ENCODE peak calls at places on chromosome X, in six cellular contexts. A is astrocyte of the cerebellum, U is HCT116, Z is endodermal cell, Q is GM06990, T is breast epithelium. V is an unnamed sample.

GRCh38 chrX:4435905-4436304 is 722.5 kb upstream of the PRKX start:
- DNase-seq in A (no peak), U (no peak), Z (no peak), Q (no peak), T (no peak), V (no peak)

GRCh38 chrX:114774691-114775090 is 190.8 kb downstream of the HTR2C start:
- DNase-seq in A (no peak), U (no peak), Z (peak; percentile 71), Q (no peak), T (no peak), V (no peak)

GRCh38 chrX:46837543-46838481 is 969 bp downstream of the RP2 start:
- DNase-seq in A (no peak), U (no peak), Z (no peak), Q (no peak), T (no peak), V (no peak)

GRCh38 chrX:45712067-45712466 is 511.4 kb upstream of the DIPK2B start:
- DNase-seq in A (no peak), U (no peak), Z (no peak), Q (no peak), T (no peak), V (no peak)

GRCh38 chrX:13078739-13079444 is 34.5 kb upstream of the FAM9C start:
- DNase-seq in A (peak; percentile 57), U (no peak), Z (no peak), Q (no peak), T (no peak), V (peak; percentile 68)

GRCh38 chrX:49272426-49272825 is 2.8 kb downstream of the PPP1R3F start:
- DNase-seq in A (no peak), U (no peak), Z (no peak), Q (no peak), T (no peak), V (no peak)

GRCh38 chrX:12791253-12792228 is at the start of gene PRPS2:
- DNase-seq in A (no peak), U (no peak), Z (peak; percentile 84), Q (peak; percentile 68), T (peak; percentile 55), V (no peak)

GRCh38 chrX:100895365-100896075 is 21.4 kb upstream of the NOX1 start:
- DNase-seq in A (peak; percentile 6), U (peak; percentile 26), Z (peak; percentile 72), Q (peak; percentile 15), T (no peak), V (no peak)

GRCh38 chrX:69179380-69179911 is 14.2 kb upstream of the PJA1 start:
- DNase-seq in A (no peak), U (no peak), Z (peak; percentile 70), Q (no peak), T (no peak), V (no peak)

GRCh38 chrX:26262121-26262523 is 46.2 kb downstream of the MAGEB5 start:
- DNase-seq in A (peak; percentile 4), U (no peak), Z (no peak), Q (no peak), T (no peak), V (no peak)

GRCh38 chrX:85859426-85859825 is 187.9 kb downstream of the CHM start:
- DNase-seq in A (no peak), U (no peak), Z (no peak), Q (no peak), T (no peak), V (no peak)

GRCh38 chrX:129249563-129249962 is 273.7 kb downstream of the SMARCA1 start:
- DNase-seq in A (no peak), U (no peak), Z (no peak), Q (no peak), T (no peak), V (no peak)

GRCh38 chrX:42102586-42103282 is 179.4 kb upstream of the CASK start:
- DNase-seq in A (peak; percentile 9), U (no peak), Z (no peak), Q (no peak), T (no peak), V (no peak)

GRCh38 chrX:132532955-132533354 is 44.1 kb upstream of the MBNL3 start:
- DNase-seq in A (no peak), U (no peak), Z (no peak), Q (no peak), T (no peak), V (no peak)

GRCh38 chrX:46574337-46574940 is 874 bp downstream of the CHST7 start:
- DNase-seq in A (no peak), U (no peak), Z (peak; percentile 67), Q (peak; percentile 69), T (no peak), V (no peak)

GRCh38 chrX:109619816-109620215 is 5.2 kb downstream of the KCNE5 start:
- DNase-seq in A (no peak), U (no peak), Z (no peak), Q (no peak), T (no peak), V (no peak)

GRCh38 chrX:68429216-68429615 is 4.1 kb downstream of the OPHN1 start:
- DNase-seq in A (no peak), U (no peak), Z (no peak), Q (no peak), T (no peak), V (no peak)

GRCh38 chrX:35380808-35381700 is 417.1 kb upstream of the MAGEB16 start:
- DNase-seq in A (no peak), U (no peak), Z (no peak), Q (no peak), T (no peak), V (no peak)

GRCh38 chrX:65821721-65822496 is 154.5 kb downstream of the MSN start:
- DNase-seq in A (no peak), U (no peak), Z (no peak), Q (peak; percentile 45), T (no peak), V (no peak)

GRCh38 chrX:147894332-147894870 is 17.3 kb upstream of the FMR1 start:
- DNase-seq in A (no peak), U (no peak), Z (no peak), Q (no peak), T (no peak), V (no peak)

GRCh38 chrX:71545364-71545763 is 12.5 kb downstream of the OGT start:
- DNase-seq in A (no peak), U (no peak), Z (no peak), Q (no peak), T (no peak), V (no peak)

GRCh38 chrX:134537179-134537945 is 77.4 kb downstream of the HPRT1 start:
- DNase-seq in A (no peak), U (peak; percentile 31), Z (no peak), Q (no peak), T (no peak), V (no peak)

GRCh38 chrX:84248226-84248625 is 60.2 kb upstream of the RPS6KA6 start:
- DNase-seq in A (no peak), U (no peak), Z (no peak), Q (no peak), T (no peak), V (peak; percentile 2)

GRCh38 chrX:71067727-71068051 is 445 bp downstream of the SNX12 start:
- DNase-seq in A (no peak), U (no peak), Z (no peak), Q (no peak), T (no peak), V (no peak)

DNA sequence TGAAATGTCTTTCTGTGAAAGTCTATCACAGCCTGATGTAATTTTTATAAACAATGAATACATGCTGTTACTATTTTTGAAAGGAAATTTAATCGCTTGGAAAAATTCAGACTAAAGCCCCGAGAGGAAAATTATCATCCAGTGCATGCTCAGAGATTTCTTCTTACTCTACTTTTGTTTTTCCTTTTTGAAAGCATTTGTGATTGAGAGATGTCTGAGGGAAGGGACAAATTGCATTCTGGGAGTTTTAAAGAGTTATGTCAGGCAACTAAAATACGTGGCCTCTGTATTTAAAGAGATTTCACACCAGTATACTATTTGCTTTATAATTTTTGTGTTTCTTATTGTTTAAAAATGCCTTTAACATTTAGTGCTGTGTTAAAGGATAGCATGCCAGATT is 1.4 kb upstream of the ZFX start:
- DNase-seq in A (no peak), U (no peak), Z (no peak), Q (no peak), T (no peak), V (no peak)
- H3K4me3 ChIP-seq in A (no peak overlapping the region), U (peak overlapping the region; percentile 76), Z (peak overlapping the region; percentile 74), Q (peak overlapping the region; percentile 72), T (peak overlapping the region; percentile 83), V (no peak overlapping the region)

DNA sequence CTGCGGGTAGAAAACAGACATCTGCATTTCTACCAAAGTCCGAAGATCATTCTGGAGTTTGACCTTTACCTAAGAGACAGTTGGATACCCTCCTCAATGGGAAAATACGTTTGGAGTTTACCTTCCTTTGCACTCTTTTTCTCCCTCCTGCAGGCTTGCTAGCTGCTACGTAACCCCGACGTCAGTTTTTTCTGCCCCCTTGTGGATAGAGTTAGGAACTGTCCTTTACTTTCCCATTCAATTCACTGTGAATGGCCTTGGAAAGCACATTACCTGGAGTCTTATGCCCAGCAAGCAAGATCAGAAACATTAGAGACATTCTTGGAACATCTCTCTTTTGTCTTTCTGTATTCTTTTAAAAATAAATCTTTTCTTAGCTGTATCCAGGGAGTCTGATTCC is 250.7 kb downstream of the NAP1L3 start:
- DNase-seq in A (no peak), U (no peak), Z (peak; percentile 70), Q (no peak), T (no peak), V (no peak)
- TF ChIP-seq CTCF in A (peak; percentile 31), U (peak; percentile 33), Z (peak; percentile 86), Q (peak; percentile 64), T (peak; percentile 17), V (no peak)

DNA sequence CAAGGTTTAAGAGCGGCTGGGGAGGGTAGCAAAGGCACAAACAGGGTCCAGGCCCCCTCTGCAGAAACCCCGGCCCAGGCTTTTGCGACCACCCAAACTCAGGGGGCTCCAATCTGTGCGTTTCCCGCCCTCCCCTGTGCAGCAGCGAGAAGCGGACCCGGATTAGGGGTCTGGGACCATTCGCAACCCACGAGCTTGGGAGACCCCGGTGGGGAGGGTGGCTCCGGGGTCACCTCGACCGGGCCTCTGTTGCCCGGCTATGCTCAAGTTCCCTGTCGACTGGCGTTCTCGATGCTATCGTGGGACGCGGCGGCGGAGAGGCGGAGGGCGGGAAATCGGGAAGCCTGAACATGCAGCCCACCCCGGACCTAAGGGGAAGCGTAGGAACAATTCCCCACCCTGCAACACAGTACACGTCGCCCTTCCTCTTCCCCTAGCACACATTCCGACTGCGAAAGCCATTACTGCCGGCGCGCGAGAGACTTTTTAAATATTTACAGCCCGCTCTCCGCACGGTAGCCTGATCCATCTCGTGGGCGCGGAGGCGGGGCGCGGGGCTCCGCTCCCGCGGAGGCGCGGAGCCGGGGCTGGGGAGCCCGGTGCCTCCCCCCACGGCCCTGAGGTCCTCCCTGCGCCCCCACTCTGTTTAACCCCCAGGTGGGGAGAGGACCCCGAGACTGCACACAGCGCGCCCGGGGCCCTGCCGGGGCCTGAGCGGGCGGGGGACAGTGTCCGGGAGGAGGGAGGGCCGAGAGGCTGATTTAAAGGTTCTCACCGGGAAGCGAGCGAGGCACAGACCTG is 48.1 kb upstream of the BCOR start:
- DNase-seq in A (no peak), U (no peak), Z (peak; percentile 68), Q (no peak), T (no peak), V (no peak)
- H3K4me3 ChIP-seq in A (peak overlapping the region; percentile 41), U (peak overlapping the region; percentile 62), Z (peak overlapping the region; percentile 69), Q (no peak overlapping the region), T (peak overlapping the region; percentile 50), V (peak overlapping the region; percentile 58)

GRCh38 chrX:37910186-37910585 is 62.8 kb upstream of the DYNLT3 start:
- DNase-seq in A (no peak), U (no peak), Z (no peak), Q (no peak), T (no peak), V (no peak)

GRCh38 chrX:37904833-37905232 is 57.5 kb upstream of the DYNLT3 start:
- DNase-seq in A (no peak), U (no peak), Z (no peak), Q (no peak), T (no peak), V (no peak)

GRCh38 chrX:37906357-37906756 is 59.0 kb upstream of the DYNLT3 start:
- DNase-seq in A (no peak), U (no peak), Z (no peak), Q (no peak), T (no peak), V (no peak)

GRCh38 chrX:37905436-37906147 is 58.2 kb upstream of the DYNLT3 start:
- DNase-seq in A (peak; percentile 41), U (no peak), Z (peak; percentile 87), Q (peak; percentile 17), T (no peak), V (no peak)
- TF ChIP-seq CTCF in A (peak; percentile 26), U (peak; percentile 23), Z (peak; percentile 65), Q (peak; percentile 3), T (no peak), V (peak; percentile 40)

V was measured in AG04449.